ENCODE peak calls at places on chromosomes 12 and 14, in five cellular contexts. A is T-helper 9 cell; G is activated naive CD4-positive, alpha-beta T cell; U is fibroblast of mammary gland; R is anterior cingulate cortex. H is an unnamed sample.

GRCh38 chr14:27371209-27371608 is 773.4 kb upstream of the NOVA1 start:
- DNase-seq in G (no peak), A (no peak), U (no peak), R (no peak), H (no peak)

GRCh38 chr14:90850487-90850886 is 34.3 kb upstream of the TTC7B start:
- DNase-seq in A (no peak), G (no peak), R (no peak), U (no peak), H (no peak)

GRCh38 chr12:12439636-12440035 is 82.8 kb downstream of the BORCS5 start:
- DNase-seq in R (no peak), G (no peak), U (peak; percentile 95), A (peak; percentile 24), H (no peak)

GRCh38 chr14:104399432-104400155 is 180.0 kb upstream of the C14orf180 start:
- DNase-seq in A (no peak), U (no peak), G (no peak), R (no peak), H (no peak)

GRCh38 chr14:69726761-69727511 is 40.0 kb upstream of the SRSF5 start:
- DNase-seq in A (peak; percentile 86), G (peak; percentile 58), U (peak; percentile 60), R (peak; percentile 82), H (peak; percentile 82)

GRCh38 chr12:180445-180844 is 33.5 kb downstream of the SLC6A12 start:
- DNase-seq in A (no peak), U (no peak), G (no peak), R (no peak), H (no peak)

GRCh38 chr12:48165089-48166031 is 8.0 kb upstream of the ASB8 start:
- DNase-seq in G (no peak), R (no peak), U (peak; percentile 70), A (peak; percentile 32), H (no peak)

GRCh38 chr12:55822228-55822627 is 4.4 kb downstream of the ORMDL2 start:
- DNase-seq in R (no peak), U (no peak), A (no peak), G (no peak), H (no peak)

GRCh38 chr12:62537544-62537943 is 70.9 kb downstream of the MON2 start:
- DNase-seq in U (peak; percentile 81), G (no peak), A (no peak), R (peak; percentile 5), H (no peak)

GRCh38 chr12:4908694-4909396 is 860 bp upstream of the KCNA1 start:
- DNase-seq in G (no peak), R (no peak), U (peak; percentile 44), A (no peak), H (peak; percentile 36)

GRCh38 chr14:70489579-70490175 is 37.7 kb downstream of the ADAM21 start:
- DNase-seq in G (no peak), A (no peak), R (no peak), U (no peak), H (no peak)

GRCh38 chr12:123033392-123034021 is 53.0 kb downstream of the ARL6IP4 start:
- DNase-seq in G (no peak), U (no peak), A (no peak), R (no peak), H (no peak)

GRCh38 chr14:75025082-75025481 is 22.4 kb downstream of the EIF2B2 start:
- DNase-seq in R (no peak), A (no peak), G (no peak), U (no peak), H (no peak)

GRCh38 chr12:78177298-78177697 is 346.6 kb downstream of the NAV3 start:
- DNase-seq in A (no peak), G (no peak), U (no peak), R (no peak), H (no peak)

GRCh38 chr14:30874120-30874998 is at the start of gene COCH:
- DNase-seq in R (no peak), U (no peak), A (no peak), G (no peak), H (peak; percentile 51)

GRCh38 chr12:7645395-7646177 is 20.1 kb downstream of the APOBEC1 start:
- DNase-seq in U (peak; percentile 54), G (no peak), A (peak; percentile 12), R (no peak), H (peak; percentile 45)

GRCh38 chr12:1922075-1922709 is 3.7 kb upstream of the CACNA2D4 start:
- DNase-seq in G (no peak), R (no peak), U (no peak), A (no peak), H (peak; percentile 4)

H was measured in frontal cortex.